ENCODE peak calls at places on chromosomes 11 and 22, in four cellular contexts. B is brain microvascular endothelial cell, G is HCT116, T is tibial artery. W is an unnamed sample.

GRCh38 chr11:40338739-40339138 is 1120.7 kb downstream of the LRRC4C start:
- DNase-seq in B (peak), G (no peak), T (no peak), W (no peak)

GRCh38 chr22:36073476-36073875 is 44.9 kb upstream of the RBFOX2 start:
- DNase-seq in T (no peak), B (no peak), G (no peak), W (no peak)

GRCh38 chr22:35792501-35792900 is 74.8 kb downstream of the APOL5 start:
- DNase-seq in G (no peak), B (no peak), T (no peak), W (no peak)

GRCh38 chr11:63611395-63611747 is 2.9 kb downstream of the PLAAT3 start:
- DNase-seq in T (no peak), B (no peak), G (no peak), W (no peak)

GRCh38 chr11:113167599-113167998 is 146.8 kb upstream of the TTC12 start:
- DNase-seq in G (no peak), B (no peak), T (no peak), W (no peak)

GRCh38 chr11:61418136-61418535 is 11.6 kb downstream of the CPSF7 start:
- DNase-seq in B (no peak), G (no peak), T (no peak), W (no peak)

GRCh38 chr22:41660416-41660815 is 28.3 kb downstream of the SNU13 start:
- DNase-seq in T (no peak), G (no peak), B (no peak), W (no peak)

GRCh38 chr11:63745304-63746170 is 23.0 kb downstream of the ZFTA start:
- DNase-seq in T (no peak), B (no peak), G (no peak), W (no peak)

GRCh38 chr11:10331548-10332289 is 26.8 kb downstream of the ADM start:
- DNase-seq in G (no peak), B (no peak), T (no peak), W (no peak)

GRCh38 chr11:87926250-87926970 is 248.8 kb downstream of the RAB38 start:
- DNase-seq in G (peak), T (peak), B (peak), W (no peak)

GRCh38 chr11:111526501-111526900 is 11.9 kb downstream of the HOATZ start:
- DNase-seq in G (no peak), B (peak), T (no peak), W (no peak)

GRCh38 chr11:124837491-124837856 is 27.8 kb upstream of the ROBO3 start:
- DNase-seq in G (peak), T (no peak), B (peak), W (no peak)

GRCh38 chr11:57501951-57502350 is 13.6 kb downstream of the SLC43A1 start:
- DNase-seq in G (no peak), B (no peak), T (no peak), W (no peak)

GRCh38 chr11:2077061-2077802 is 62.0 kb downstream of the IGF2 start:
- DNase-seq in B (peak), T (no peak), G (no peak), W (no peak)

GRCh38 chr22:24053481-24054226 is 42.5 kb downstream of the CABIN1 start:
- DNase-seq in B (no peak), G (no peak), T (no peak), W (no peak)

GRCh38 chr22:37996515-37997246 is 12.3 kb upstream of the SOX10 start:
- DNase-seq in G (no peak), T (no peak), B (no peak), W (no peak)

GRCh38 chr11:114441921-114442320 is 2.7 kb downstream of the REXO2 start:
- DNase-seq in B (no peak), G (no peak), T (no peak), W (no peak)

GRCh38 chr11:101321222-101321621 is 191.6 kb upstream of the PGR start:
- DNase-seq in T (no peak), G (no peak), B (no peak), W (no peak)

GRCh38 chr11:8906629-8907028 is 4.4 kb upstream of the AKIP1 start:
- DNase-seq in G (peak), B (peak), T (no peak), W (no peak)

GRCh38 chr11:103731681-103732080 is 304.8 kb upstream of the DDI1 start:
- DNase-seq in B (no peak), T (no peak), G (no peak), W (no peak)

GRCh38 chr22:48842976-48843375 is 984.7 kb downstream of the BRD1 start:
- DNase-seq in G (no peak), B (no peak), T (no peak), W (no peak)

GRCh38 chr22:20957691-20958440 is 9.2 kb upstream of the AIFM3 start:
- DNase-seq in T (no peak), G (no peak), B (no peak), W (no peak)

GRCh38 chr22:29454186-29454745 is 15.9 kb downstream of the RFPL1 start:
- DNase-seq in G (no peak), T (no peak), B (no peak), W (no peak)

GRCh38 chr11:3166268-3167142 is 1.4 kb upstream of the OSBPL5 start:
- DNase-seq in B (no peak), G (no peak), T (no peak), W (no peak)

GRCh38 chr11:43555811-43556210 is 124.7 kb upstream of the HSD17B12 start:
- DNase-seq in T (no peak), B (peak), G (no peak), W (no peak)

GRCh38 chr22:36640106-36640672 is 63.4 kb downstream of the CACNG2 start:
- DNase-seq in G (no peak), B (no peak), T (no peak), W (no peak)

GRCh38 chr22:45972091-45972867 is 4.7 kb downstream of the WNT7B start:
- DNase-seq in B (no peak), T (no peak), G (no peak), W (no peak)

GRCh38 chr11:109133159-109133558 is 288.8 kb upstream of the C11orf87 start:
- DNase-seq in B (no peak), G (no peak), T (no peak), W (no peak)

GRCh38 chr11:109197656-109198055 is 224.3 kb upstream of the C11orf87 start:
- DNase-seq in T (no peak), G (no peak), B (peak), W (no peak)

GRCh38 chr22:31106651-31107205 is 640 bp downstream of the SELENOM start:
- DNase-seq in B (peak), G (no peak), T (peak), W (no peak)

GRCh38 chr22:20130319-20130718 is 1.3 kb upstream of the ZDHHC8 start:
- DNase-seq in B (no peak), G (no peak), T (no peak), W (no peak)

GRCh38 chr22:43839781-43840180 is 22.5 kb downstream of the SULT4A1 start:
- DNase-seq in G (no peak), B (no peak), T (no peak), W (no peak)

GRCh38 chr22:31089101-31090100 is 8.3 kb downstream of the SMTN start:
- DNase-seq in T (no peak), B (no peak), G (no peak), W (peak)

GRCh38 chr11:65399249-65399648 is 12.8 kb downstream of the FRMD8 start:
- DNase-seq in G (no peak), T (no peak), B (no peak), W (no peak)

GRCh38 chr11:3807856-3808845 is at the start of gene PGAP2:
- DNase-seq in G (peak), T (peak), B (peak), W (peak)

GRCh38 chr22:20571531-20572007 is 64.2 kb downstream of the MED15 start:
- DNase-seq in T (no peak), G (no peak), B (no peak), W (peak)

GRCh38 chr22:44573451-44573850 is 75.4 kb upstream of the RTL6 start:
- DNase-seq in B (no peak), G (no peak), T (no peak), W (no peak)

GRCh38 chr11:110000045-110000502 is 93.1 kb upstream of the ZC3H12C start:
- DNase-seq in G (peak), T (no peak), B (peak), W (no peak)

DNA sequence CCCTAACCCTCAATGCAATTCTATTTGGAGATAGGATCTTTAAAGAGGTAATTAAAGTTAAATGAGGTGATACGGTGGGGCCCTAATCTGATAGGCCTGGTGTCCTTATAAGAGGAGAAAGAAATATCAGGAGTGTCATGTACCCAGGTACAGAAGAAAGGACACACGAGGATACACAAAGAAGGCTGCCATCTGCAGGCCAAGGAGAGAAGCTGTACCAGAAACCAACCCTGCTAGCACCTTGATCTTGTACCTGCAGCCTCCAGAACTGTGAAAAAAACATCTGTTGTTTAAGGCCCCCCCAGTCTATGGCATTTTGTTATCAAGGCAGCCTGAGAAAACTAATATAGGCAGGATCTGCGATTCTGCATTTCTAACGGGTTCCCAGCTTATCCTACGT is 44.2 kb downstream of the FBXO7 start:
- DNase-seq in G (peak), B (no peak), T (no peak), W (no peak)
- TF ChIP-seq CTCF in G (no peak), B (peak), T (no peak), W (no peak)

GRCh38 chr11:14773755-14774154 is 118.3 kb downstream of the CYP2R1 start:
- DNase-seq in B (no peak), T (no peak), G (no peak), W (no peak)
- TF ChIP-seq CTCF in B (peak), T (no peak), G (no peak), W (no peak)

DNA sequence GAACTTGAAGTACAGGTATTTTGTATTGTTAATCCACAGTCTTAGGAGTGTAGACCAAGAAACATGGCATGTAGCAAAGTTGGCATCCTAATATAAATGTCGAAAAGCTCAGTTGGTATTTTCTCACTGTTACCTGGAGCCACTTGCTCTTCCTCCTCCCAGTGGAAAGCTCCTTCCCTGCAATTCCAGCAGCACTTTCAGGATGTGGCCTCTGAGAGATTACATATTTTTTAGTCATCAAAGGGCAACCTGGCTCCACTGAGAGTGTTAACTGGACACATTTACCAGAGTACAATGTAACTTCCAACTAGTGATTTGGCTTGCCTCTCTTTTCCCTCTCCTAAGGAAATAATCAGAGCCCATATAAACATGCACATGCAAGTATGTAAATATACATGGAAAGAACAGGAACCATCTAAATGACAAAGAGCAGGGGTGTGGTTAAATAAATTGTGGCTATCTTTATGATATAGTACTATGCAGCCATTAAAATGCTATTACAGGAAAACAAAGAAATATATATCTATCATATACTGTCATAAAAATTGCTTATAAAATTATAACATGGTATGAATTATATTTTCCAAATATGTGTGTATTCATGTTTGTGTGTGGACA is 14.2 kb upstream of the EED start:
- DNase-seq in B (no peak), T (no peak), G (peak), W (no peak)
- TF ChIP-seq CTCF in B (no peak), T (no peak), G (peak), W (no peak)

GRCh38 chr11:77187776-77188175 is 59.7 kb downstream of the MYO7A start:
- DNase-seq in T (no peak), B (no peak), G (no peak), W (no peak)

GRCh38 chr11:77187105-77187750 is 59.2 kb downstream of the MYO7A start:
- DNase-seq in T (no peak), B (no peak), G (no peak), W (no peak)

GRCh38 chr11:77189588-77190210 is 61.7 kb downstream of the MYO7A start:
- DNase-seq in G (no peak), T (no peak), B (no peak), W (no peak)

GRCh38 chr11:77188912-77189491 is 61.0 kb downstream of the MYO7A start:
- DNase-seq in G (no peak), B (no peak), T (no peak), W (no peak)

GRCh38 chr11:77188323-77188911 is 60.4 kb downstream of the MYO7A start:
- DNase-seq in G (peak), B (peak), T (peak), W (peak)
- TF ChIP-seq CTCF in G (peak), B (peak), T (peak), W (peak)

W was measured in activated B cell treated with CpG ODN at 0.5 μM for 24 hours.